ENCODE peak calls at places on chromosomes 7 and 10, in seven cellular contexts. W is mucosa of descending colon, X is bronchial epithelial cell, I is stomach, M is GM23338, U is left ventricle myocardium inferior, R is H1. B is an unnamed sample. For H3K36me3, the result is how much of the 10 kb centered on the place peaks cover.

GRCh38 chr7:155282671-155283070 is 15.0 kb upstream of the INSIG1 start:
- DNase-seq in W (no peak), X (no peak), I (no peak), M (no peak), U (no peak), R (no peak), B (no peak)

GRCh38 chr10:95247881-95248583 is 42.8 kb downstream of the PDLIM1 start:
- DNase-seq in W (no peak), X (peak), I (no peak), M (no peak), U (no peak), R (peak), B (no peak)

GRCh38 chr10:21926358-21926890 is 77.1 kb downstream of the DNAJC1 start:
- DNase-seq in W (no peak), X (peak), I (no peak), M (no peak), U (no peak), R (no peak), B (no peak)

GRCh38 chr10:59388577-59388976 is 26.2 kb upstream of the FAM13C start:
- DNase-seq in W (no peak), X (no peak), I (no peak), M (peak), U (no peak), R (no peak), B (no peak)

GRCh38 chr7:24972991-24973390 is 7.0 kb downstream of the OSBPL3 start:
- DNase-seq in W (no peak), X (peak), I (no peak), M (no peak), U (no peak), R (no peak), B (no peak)

GRCh38 chr10:62577666-62578291 is 203.6 kb downstream of the ZNF365 start:
- DNase-seq in W (no peak), X (no peak), I (no peak), M (no peak), U (no peak), R (no peak), B (no peak)

GRCh38 chr10:49280001-49280408 is 19.0 kb upstream of the C10orf71 start:
- DNase-seq in W (no peak), X (peak), I (peak), M (no peak), U (no peak), R (no peak), B (no peak)

GRCh38 chr10:85581357-85581756 is 785.2 kb downstream of the GRID1 start:
- DNase-seq in W (no peak), X (no peak), I (no peak), M (no peak), U (no peak), R (no peak), B (no peak)

GRCh38 chr10:111344804-111345203 is 268.0 kb downstream of the ADRA2A start:
- DNase-seq in W (no peak), X (no peak), I (no peak), M (peak), U (no peak), R (no peak), B (peak)

GRCh38 chr7:131040467-131040932 is 287.2 kb upstream of the MKLN1 start:
- DNase-seq in W (no peak), X (peak), I (peak), M (peak), U (no peak), R (peak), B (peak)

GRCh38 chr10:32055478-32056135 is 618 bp downstream of the KIF5B start:
- DNase-seq in W (peak), X (peak), I (peak), M (peak), U (peak), R (peak), B (peak)

GRCh38 chr10:124071141-124071540 is 22.3 kb downstream of the CHST15 start:
- DNase-seq in W (no peak), X (no peak), I (no peak), M (no peak), U (no peak), R (no peak), B (no peak)

GRCh38 chr7:99079104-99079503 is 64.8 kb downstream of the SMURF1 start:
- DNase-seq in W (peak), X (no peak), I (no peak), M (no peak), U (no peak), R (no peak), B (no peak)

GRCh38 chr7:7693881-7694280 is 24.5 kb downstream of the RPA3 start:
- DNase-seq in W (no peak), X (peak), I (no peak), M (no peak), U (no peak), R (no peak), B (no peak)

GRCh38 chr10:69515699-69516547 is 57.3 kb downstream of the NEUROG3 start:
- DNase-seq in W (peak), X (peak), I (peak), M (peak), U (peak), R (peak), B (peak)

GRCh38 chr7:31027161-31027965 is 24.7 kb upstream of the ADCYAP1R1 start:
- DNase-seq in W (no peak), X (no peak), I (no peak), M (peak), U (peak), R (peak), B (no peak)

GRCh38 chr10:2936816-2937215 is 130.5 kb upstream of the PFKP start:
- DNase-seq in W (no peak), X (no peak), I (no peak), M (no peak), U (no peak), R (peak), B (no peak)

GRCh38 chr10:112735041-112735690 is 214.9 kb upstream of the TCF7L2 start:
- DNase-seq in W (no peak), X (no peak), I (no peak), M (no peak), U (no peak), R (no peak), B (no peak)

GRCh38 chr10:23331567-23332290 is 12.9 kb downstream of the C10orf67 start:
- DNase-seq in W (no peak), X (peak), I (no peak), M (no peak), U (no peak), R (no peak), B (no peak)

GRCh38 chr10:88471909-88472308 is 111.2 kb downstream of the RNLS start:
- DNase-seq in W (no peak), X (no peak), I (no peak), M (peak), U (no peak), R (no peak), B (no peak)

GRCh38 chr7:86745019-86745745 is 101.5 kb downstream of the GRM3 start:
- DNase-seq in W (no peak), X (no peak), I (peak), M (no peak), U (no peak), R (no peak), B (no peak)

GRCh38 chr10:127977368-127978009 is 70.6 kb downstream of the PTPRE start:
- DNase-seq in W (peak), X (peak), I (peak), M (no peak), U (peak), R (no peak), B (no peak)

GRCh38 chr10:18400201-18400910 is 251.0 kb downstream of the NSUN6 start:
- DNase-seq in W (peak), X (no peak), I (no peak), M (peak), U (no peak), R (no peak), B (no peak)

GRCh38 chr7:66330961-66331360 is 125.8 kb downstream of the TPST1 start:
- DNase-seq in W (no peak), X (no peak), I (no peak), M (no peak), U (peak), R (no peak), B (no peak)

GRCh38 chr7:2800220-2800922 is 43.7 kb downstream of the GNA12 start:
- DNase-seq in W (no peak), X (no peak), I (no peak), M (no peak), U (no peak), R (no peak), B (no peak)

GRCh38 chr10:30557884-30558283 is 71.7 kb downstream of the LYZL2 start:
- DNase-seq in W (no peak), X (peak), I (no peak), M (peak), U (no peak), R (no peak), B (no peak)

GRCh38 chr7:12731214-12731656 is 43.8 kb downstream of the ARL4A start:
- DNase-seq in W (no peak), X (peak), I (no peak), M (peak), U (no peak), R (no peak), B (no peak)
- TF ChIP-seq CTCF in W (no peak), X (peak), I (no peak), M (peak), U (no peak), R (peak), B (no peak)

GRCh38 chr10:46014683-46015405 is 15.6 kb downstream of the NCOA4 start:
- DNase-seq in W (no peak), X (no peak), I (no peak), M (no peak), U (no peak), R (no peak), B (no peak)
- H3K36me3 ChIP-seq in W (under half), X (under half), I (half or more), M (under half), U (half or more), R (under half), B (half or more)

GRCh38 chr10:102612964-102613275 is 31.4 kb upstream of the TRIM8 start:
- DNase-seq in W (no peak), X (no peak), I (no peak), M (no peak), U (no peak), R (no peak), B (no peak)
- TF ChIP-seq CTCF in W (no peak), X (no peak), I (no peak), M (no peak), U (no peak), R (no peak), B (no peak)

GRCh38 chr10:14603539-14604102 is 171.1 kb downstream of the FAM107B start:
- DNase-seq in W (no peak), X (no peak), I (no peak), M (peak), U (no peak), R (peak), B (peak)

GRCh38 chr10:14602807-14603538 is 171.7 kb downstream of the FAM107B start:
- DNase-seq in W (no peak), X (no peak), I (no peak), M (peak), U (no peak), R (no peak), B (peak)

GRCh38 chr10:14601872-14602725 is 172.6 kb downstream of the FAM107B start:
- DNase-seq in W (no peak), X (peak), I (peak), M (no peak), U (no peak), R (no peak), B (peak)

GRCh38 chr10:14598809-14599764 is 175.6 kb downstream of the FAM107B start:
- DNase-seq in W (no peak), X (no peak), I (peak), M (no peak), U (no peak), R (no peak), B (no peak)

DNA sequence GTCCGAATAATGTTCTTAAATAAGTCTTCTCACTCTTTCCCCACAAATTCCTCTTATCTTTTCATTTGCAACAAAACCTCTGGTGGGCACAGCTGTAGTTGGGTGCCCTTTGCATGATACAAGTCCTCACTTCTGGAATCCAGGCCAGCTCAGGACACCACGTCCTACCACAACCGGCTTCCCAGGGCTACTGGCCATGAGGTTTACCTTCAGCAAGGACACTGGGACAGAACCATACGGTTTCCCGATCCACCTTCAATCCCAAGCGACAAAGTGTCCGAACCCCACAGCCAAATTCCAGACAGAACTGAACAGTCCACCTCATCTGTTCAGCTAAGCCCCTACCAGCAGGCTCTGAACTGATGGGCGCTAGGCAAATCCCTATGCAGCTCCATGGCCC is 174.6 kb downstream of the FAM107B start:
- DNase-seq in W (no peak), X (no peak), I (no peak), M (no peak), U (no peak), R (peak), B (no peak)
- H3K36me3 ChIP-seq in W (under half), X (under half), I (half or more), M (under half), U (under half), R (under half), B (half or more)

B was measured in OCI-LY7.